ENCODE peak calls at places on chromosomes 4 and X, in six cellular contexts. I is tibial nerve, T is upper lobe of right lung, E is HCT116, L is suprapubic skin, M is left ventricle myocardium inferior. Y is an unnamed sample. For H3K4me1, the result is how much of the 10 kb centered on the place peaks cover.

GRCh38 chrX:71492086-71493065 is 40.5 kb upstream of the OGT start:
- DNase-seq in I (peak), M (peak), E (no peak), T (peak), L (peak), Y (peak)

GRCh38 chr4:1871471-1872021 is 353 bp downstream of the NSD2 start:
- DNase-seq in E (no peak), T (peak), M (no peak), L (no peak), I (no peak), Y (peak)

GRCh38 chr4:74793757-74794340 is 474 bp downstream of the BTC start:
- DNase-seq in E (no peak), I (no peak), M (no peak), T (peak), L (no peak), Y (peak)

GRCh38 chr4:153297116-153297515 is 47.4 kb upstream of the MND1 start:
- DNase-seq in I (no peak), L (no peak), E (no peak), M (no peak), T (no peak), Y (no peak)

GRCh38 chrX:120741452-120741851 is 111.6 kb upstream of the C1GALT1C1 start:
- DNase-seq in L (no peak), E (no peak), T (no peak), M (no peak), I (no peak), Y (no peak)

GRCh38 chr4:68859655-68860054 is 43.9 kb downstream of the UGT2B10 start:
- DNase-seq in I (no peak), M (no peak), L (no peak), E (no peak), T (no peak), Y (no peak)

GRCh38 chrX:117138070-117138469 is 675.3 kb upstream of the CT83 start:
- DNase-seq in E (no peak), I (no peak), L (no peak), T (no peak), M (no peak), Y (no peak)

GRCh38 chrX:153771261-153771681 is 7.2 kb downstream of the PLXNB3 start:
- DNase-seq in M (no peak), I (no peak), E (no peak), T (peak), L (no peak), Y (no peak)

DNA sequence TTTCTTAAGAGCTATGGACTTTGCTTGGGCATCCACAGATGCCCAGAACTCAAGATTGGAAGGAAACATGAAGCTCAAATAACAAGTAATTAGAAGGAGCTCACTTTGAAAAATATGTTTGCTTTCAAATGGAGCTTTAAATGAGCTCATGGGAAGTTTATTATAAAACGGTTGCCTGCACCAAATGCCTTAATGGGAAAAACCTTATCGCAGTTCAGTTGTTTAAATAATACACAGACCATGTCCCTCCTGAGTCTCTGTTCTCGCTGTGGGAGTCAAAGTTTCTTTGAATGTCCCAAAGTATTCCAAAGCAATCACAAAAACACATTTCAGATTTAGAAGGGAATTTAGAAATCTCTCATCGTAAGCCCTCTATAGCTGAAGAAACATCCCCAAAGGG is 31.6 kb upstream of the STIM2 start:
- DNase-seq in L (no peak), I (no peak), E (no peak), M (no peak), T (no peak), Y (no peak)
- H3K4me1 ChIP-seq in L (under half), I (under half), E (under half), M (under half), T (under half), Y (under half)

GRCh38 chr4:151690884-151691283 is 69.9 kb downstream of the GATB start:
- DNase-seq in M (no peak), E (no peak), L (no peak), I (no peak), T (no peak), Y (no peak)

GRCh38 chr4:151691639-151692442 is 69.0 kb downstream of the GATB start:
- DNase-seq in L (no peak), E (no peak), T (no peak), I (peak), M (peak), Y (no peak)

GRCh38 chr4:151692443-151692782 is 68.4 kb downstream of the GATB start:
- DNase-seq in I (no peak), E (no peak), L (no peak), M (no peak), T (no peak), Y (no peak)

GRCh38 chr4:151694819-151695730 is 65.7 kb downstream of the GATB start:
- DNase-seq in E (no peak), T (no peak), I (no peak), L (no peak), M (no peak), Y (no peak)

DNA sequence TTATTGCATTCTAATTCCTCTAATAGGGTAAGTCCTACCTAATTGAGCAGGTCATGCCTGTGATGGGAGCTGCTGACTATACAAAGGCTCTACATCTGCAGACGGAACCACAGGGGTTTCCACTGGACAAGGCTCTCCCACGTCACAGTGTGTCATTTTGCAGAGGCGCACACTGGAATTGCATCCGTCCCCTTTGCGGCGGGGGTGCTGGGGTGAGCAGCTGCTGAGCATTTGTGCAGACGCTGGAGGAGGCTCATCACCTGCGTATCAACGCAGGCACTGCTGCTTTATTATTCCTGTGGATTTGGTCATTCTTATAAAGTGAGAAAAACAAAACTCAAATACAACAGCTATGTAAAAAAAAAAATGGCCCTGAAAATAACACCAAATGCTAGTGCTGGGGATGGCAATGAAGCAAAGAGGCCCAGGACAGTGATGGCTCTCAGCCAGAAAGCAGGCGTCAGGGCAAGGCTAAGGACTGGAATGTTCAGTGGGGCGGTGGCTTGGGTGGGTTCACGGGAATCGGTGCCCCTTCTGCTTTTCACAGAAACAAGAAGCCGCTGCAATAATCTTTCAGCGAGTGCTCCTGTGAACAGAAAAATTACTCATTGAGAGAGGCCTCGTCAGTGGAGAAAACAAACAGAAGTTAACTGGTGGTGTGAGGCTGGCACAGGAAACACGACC is 67.8 kb downstream of the GATB start:
- DNase-seq in T (no peak), M (no peak), L (no peak), E (no peak), I (no peak), Y (no peak)
- TF ChIP-seq CTCF in T (no peak), M (no peak), L (no peak), E (no peak), I (no peak), Y (no peak)

DNA sequence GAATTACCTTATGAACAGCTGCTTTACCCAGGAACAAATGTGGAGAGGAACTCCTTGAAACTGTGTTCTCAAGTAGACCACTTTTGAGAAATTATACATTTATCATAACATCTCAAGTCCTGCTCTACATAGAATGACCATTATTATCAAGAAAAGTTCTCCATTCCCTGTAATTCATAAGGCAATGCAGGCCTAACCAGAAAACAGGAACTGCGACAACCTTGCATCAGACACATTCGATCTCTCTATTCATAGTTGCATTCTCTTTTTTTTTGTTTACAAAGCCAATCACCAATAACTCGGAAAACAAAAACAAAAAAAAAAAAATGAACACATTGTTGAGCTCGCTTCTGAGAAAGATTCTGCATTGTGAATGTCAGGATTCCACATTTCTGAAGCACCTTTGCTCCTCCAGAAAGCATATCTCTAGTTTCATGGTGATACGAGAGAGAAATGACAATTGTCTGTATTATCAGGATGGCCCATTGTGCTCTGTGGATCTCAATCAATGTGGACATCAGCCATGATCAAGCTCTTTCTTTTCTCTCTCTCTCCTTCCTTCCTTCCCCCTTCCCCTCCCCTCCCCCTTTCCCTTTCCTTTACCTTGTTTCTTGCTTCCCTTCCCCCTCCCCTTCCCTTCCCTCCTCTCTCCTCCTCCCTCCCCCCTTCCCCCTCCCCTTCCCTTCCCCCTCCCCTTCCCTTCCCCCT is 32.4 kb upstream of the CD99 start:
- DNase-seq in M (no peak), I (no peak), E (no peak), T (no peak), L (no peak), Y (no peak)
- H3K27ac ChIP-seq in M (no peak), I (no peak), E (no peak), T (no peak), L (no peak), Y (no peak)

GRCh38 chr4:139142097-139142496 is 34.9 kb downstream of the ELF2 start:
- DNase-seq in I (no peak), E (no peak), L (no peak), T (no peak), M (no peak), Y (no peak)

GRCh38 chr4:139145552-139145932 is 31.5 kb downstream of the ELF2 start:
- DNase-seq in I (no peak), M (no peak), E (no peak), T (no peak), L (no peak), Y (no peak)

GRCh38 chr4:139142980-139143379 is 34.0 kb downstream of the ELF2 start:
- DNase-seq in L (no peak), T (no peak), I (no peak), E (no peak), M (no peak), Y (no peak)

GRCh38 chr4:139144911-139145551 is 32.0 kb downstream of the ELF2 start:
- DNase-seq in L (no peak), E (no peak), M (no peak), T (no peak), I (no peak), Y (no peak)

GRCh38 chr4:139144161-139144859 is 32.7 kb downstream of the ELF2 start:
- DNase-seq in L (no peak), I (peak), T (peak), E (no peak), M (peak), Y (peak)
- H3K4me1 ChIP-seq in L (under half), I (under half), T (under half), E (under half), M (half or more), Y (half or more)

GRCh38 chr4:52054254-52054653 is 3.1 kb downstream of the SPATA18 start:
- DNase-seq in I (no peak), T (no peak), L (no peak), E (no peak), M (no peak), Y (no peak)

GRCh38 chr4:52052475-52052780 is 1.3 kb downstream of the SPATA18 start:
- DNase-seq in E (no peak), L (no peak), I (no peak), T (no peak), M (no peak), Y (no peak)

GRCh38 chr4:52057196-52057595 is 6.1 kb downstream of the SPATA18 start:
- DNase-seq in I (no peak), M (no peak), L (no peak), T (no peak), E (no peak), Y (no peak)

GRCh38 chr4:52051213-52051614 is at the start of gene SPATA18:
- DNase-seq in T (peak), L (no peak), E (no peak), M (peak), I (no peak), Y (peak)

DNA sequence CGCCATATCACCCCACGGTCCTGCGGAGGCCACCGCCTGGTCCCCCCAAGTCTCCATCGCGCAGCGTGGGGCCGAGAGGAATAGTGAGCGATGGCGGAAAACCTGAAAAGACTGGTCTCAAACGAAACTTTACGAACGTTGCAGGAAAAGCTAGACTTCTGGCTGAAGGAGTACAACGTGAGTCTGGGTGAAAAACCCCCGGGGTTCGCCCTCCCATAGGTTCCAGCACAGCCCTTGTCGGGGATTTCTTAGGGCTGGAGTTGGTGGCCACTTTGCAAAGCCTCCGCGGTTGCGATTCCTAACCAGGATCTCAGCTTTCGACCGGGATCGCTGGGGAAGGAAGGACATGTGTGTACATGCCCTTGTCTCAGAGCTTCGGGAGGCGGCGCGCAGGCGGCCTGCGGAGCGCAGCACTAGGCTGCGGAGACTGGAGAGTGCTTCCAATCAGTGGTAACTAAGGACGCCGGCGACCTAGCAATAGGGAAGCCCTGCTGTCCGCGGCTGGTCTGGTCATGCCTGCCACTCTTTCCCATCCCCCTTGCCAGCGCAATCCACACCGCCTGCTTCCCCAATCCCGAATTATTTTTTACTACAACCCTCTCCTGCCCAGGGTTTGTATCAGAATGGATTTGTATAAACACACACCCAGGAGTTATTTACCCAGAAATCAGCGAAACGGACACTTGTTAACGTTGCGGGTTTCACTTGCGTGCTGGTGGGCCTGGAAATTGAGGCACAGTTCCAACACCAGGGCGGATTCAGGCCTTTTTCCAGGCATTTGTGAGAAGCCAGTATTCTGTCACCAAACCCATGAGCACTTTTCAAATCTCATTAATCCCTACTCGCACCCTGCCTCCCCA is 741 bp downstream of the SPATA18 start:
- DNase-seq in M (peak), I (peak), T (peak), E (no peak), L (no peak), Y (peak)
- TF ChIP-seq CTCF in M (no peak), I (no peak), T (no peak), E (no peak), L (no peak), Y (no peak)

GRCh38 chr4:185542626-185543336 is 7.5 kb upstream of the PDLIM3 start:
- DNase-seq in M (peak), T (no peak), E (no peak), L (no peak), I (no peak), Y (peak)
- H3K27ac ChIP-seq in M (peak), T (no peak), E (no peak), L (no peak), I (no peak), Y (peak)

GRCh38 chr4:139454646-139455045 is 725 bp downstream of the RAB33B start:
- DNase-seq in I (no peak), L (no peak), T (no peak), M (no peak), E (no peak), Y (no peak)
- H3K4me1 ChIP-seq in I (under half), L (half or more), T (under half), M (half or more), E (under half), Y (half or more)

Y was measured in heart right ventricle.